ENCODE peak calls at places on chromosomes 2 and 18, in six cellular contexts. K, D, T, F, V and R are unnamed samples. For H3K9me2, the result is how much of the 10 kb centered on the place peaks cover.

GRCh38 chr18:31070206-31070605 is 27.7 kb upstream of the DSC3 start:
- DNase-seq in K (no peak), D (no peak), T (no peak), F (no peak), V (no peak), R (no peak)

GRCh38 chr2:241817126-241817820 is 8.3 kb downstream of the NEU4 start:
- DNase-seq in K (no peak), D (no peak), T (no peak), F (no peak), V (no peak), R (no peak)

GRCh38 chr18:76390452-76391035 is 104.5 kb downstream of the ZNF516 start:
- DNase-seq in K (no peak), D (no peak), T (no peak), F (no peak), V (no peak), R (no peak)

GRCh38 chr2:148027822-148028221 is 6.9 kb downstream of the MBD5 start:
- DNase-seq in K (no peak), D (no peak), T (no peak), F (no peak), V (no peak), R (no peak)

GRCh38 chr2:164780611-164781167 is 60.9 kb downstream of the COBLL1 start:
- DNase-seq in K (no peak), D (no peak), T (no peak), F (no peak), V (no peak), R (no peak)

GRCh38 chr2:196309646-196310045 is 138.3 kb upstream of the STK17B start:
- DNase-seq in K (no peak), D (no peak), T (no peak), F (no peak), V (no peak), R (no peak)

GRCh38 chr18:12606592-12607315 is 51.2 kb downstream of the SPIRE1 start:
- DNase-seq in K (no peak), D (no peak), T (peak), F (no peak), V (peak), R (no peak)

GRCh38 chr2:229686122-229686919 is 28.0 kb downstream of the DNER start:
- DNase-seq in K (no peak), D (no peak), T (no peak), F (peak), V (no peak), R (no peak)

GRCh38 chr2:99622578-99622977 is 132.8 kb upstream of the REV1 start:
- DNase-seq in K (no peak), D (no peak), T (no peak), F (no peak), V (no peak), R (no peak)

GRCh38 chr2:124131271-124131670 is 106.2 kb downstream of the CNTNAP5 start:
- DNase-seq in K (no peak), D (no peak), T (no peak), F (no peak), V (no peak), R (no peak)

GRCh38 chr2:47094519-47095155 is 60.5 kb downstream of the STPG4 start:
- DNase-seq in K (no peak), D (no peak), T (no peak), F (peak), V (no peak), R (no peak)

GRCh38 chr18:68555935-68556334 is 159.0 kb downstream of the TMX3 start:
- DNase-seq in K (no peak), D (no peak), T (no peak), F (no peak), V (no peak), R (no peak)

GRCh38 chr2:121446647-121447241 is 83.9 kb upstream of the RNU4ATAC start:
- DNase-seq in K (no peak), D (no peak), T (no peak), F (no peak), V (no peak), R (no peak)

GRCh38 chr2:176137883-176138282 is 8.4 kb downstream of the HOXD8 start:
- DNase-seq in K (no peak), D (no peak), T (no peak), F (no peak), V (no peak), R (no peak)

GRCh38 chr2:23791030-23791429 is 135.9 kb downstream of the ATAD2B start:
- DNase-seq in K (no peak), D (no peak), T (no peak), F (no peak), V (peak), R (no peak)

GRCh38 chr2:234458466-234458865 is 38.4 kb downstream of the ARL4C start:
- DNase-seq in K (no peak), D (no peak), T (no peak), F (no peak), V (no peak), R (no peak)

GRCh38 chr2:216139884-216140283 is 30.7 kb downstream of the XRCC5 start:
- DNase-seq in K (peak), D (peak), T (peak), F (peak), V (peak), R (peak)

GRCh38 chr18:62183578-62184195 is 3.2 kb downstream of the PIGN start:
- DNase-seq in K (peak), D (peak), T (peak), F (peak), V (peak), R (peak)

GRCh38 chr18:48803518-48803917 is 147.2 kb downstream of the SMAD7 start:
- DNase-seq in K (no peak), D (no peak), T (no peak), F (no peak), V (no peak), R (no peak)

GRCh38 chr18:48801728-48802542 is 148.8 kb downstream of the SMAD7 start:
- DNase-seq in K (no peak), D (no peak), T (no peak), F (no peak), V (peak), R (no peak)

GRCh38 chr18:48800877-48801727 is 149.7 kb downstream of the SMAD7 start:
- DNase-seq in K (no peak), D (no peak), T (no peak), F (no peak), V (no peak), R (peak)

GRCh38 chr18:48803951-48804855 is 146.6 kb downstream of the SMAD7 start:
- DNase-seq in K (no peak), D (no peak), T (no peak), F (no peak), V (no peak), R (no peak)

DNA sequence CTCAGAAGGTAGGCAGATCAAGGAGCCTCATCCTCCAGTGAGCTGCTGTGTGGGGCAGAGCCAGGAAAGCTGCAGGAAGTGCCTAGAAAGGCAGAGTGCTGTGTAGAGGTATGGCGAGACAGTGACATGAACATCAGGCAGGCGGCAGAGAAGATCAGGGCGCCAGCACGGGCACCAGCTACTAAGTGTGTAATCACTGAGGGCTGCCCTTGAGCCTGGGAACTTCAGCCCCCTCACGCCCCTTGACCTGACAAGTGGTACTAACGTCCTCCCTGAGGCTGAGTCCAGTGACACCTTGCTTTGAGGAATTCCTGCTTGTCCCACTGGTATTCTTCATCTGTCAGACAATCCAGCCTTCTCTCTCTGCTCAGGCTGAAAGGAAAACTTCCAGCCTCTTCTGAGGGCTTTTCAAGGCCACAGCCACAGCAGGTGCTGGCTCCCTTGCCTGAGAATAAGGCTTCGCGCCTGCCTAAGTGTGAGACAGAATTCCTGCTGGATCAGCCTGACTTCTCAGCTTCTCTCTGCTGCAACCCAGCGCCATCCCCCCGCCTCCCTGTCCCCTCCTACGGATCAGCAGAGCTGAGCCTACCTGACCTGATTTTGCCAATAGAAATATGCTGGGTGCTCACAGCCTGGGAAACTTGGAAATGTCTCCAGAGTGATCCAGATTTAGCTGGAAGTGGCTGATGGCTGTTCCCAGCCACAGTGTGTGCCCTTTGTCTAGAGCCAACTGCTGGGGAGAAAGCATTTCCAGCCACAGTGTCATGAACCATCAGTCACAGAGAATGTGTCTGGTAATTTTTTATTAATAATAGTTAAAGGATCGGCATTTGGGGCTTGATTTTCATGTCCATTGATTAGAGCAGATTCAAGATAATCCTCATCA is 148.0 kb downstream of the SMAD7 start:
- DNase-seq in K (no peak), D (no peak), T (no peak), F (no peak), V (peak), R (no peak)
- H3K9me2 ChIP-seq in K (under half), D (under half), T (under half), F (under half), V (under half), R (under half)

GRCh38 chr2:191112448-191112901 is 38.3 kb downstream of the STAT4 start:
- DNase-seq in K (no peak), D (no peak), T (no peak), F (no peak), V (no peak), R (no peak)

GRCh38 chr2:191115391-191115790 is 35.4 kb downstream of the STAT4 start:
- DNase-seq in K (no peak), D (no peak), T (no peak), F (no peak), V (no peak), R (no peak)

GRCh38 chr2:191115801-191116200 is 35.0 kb downstream of the STAT4 start:
- DNase-seq in K (no peak), D (no peak), T (no peak), F (no peak), V (no peak), R (no peak)

GRCh38 chr2:191113761-191114160 is 37.0 kb downstream of the STAT4 start:
- DNase-seq in K (no peak), D (no peak), T (no peak), F (no peak), V (no peak), R (no peak)

DNA sequence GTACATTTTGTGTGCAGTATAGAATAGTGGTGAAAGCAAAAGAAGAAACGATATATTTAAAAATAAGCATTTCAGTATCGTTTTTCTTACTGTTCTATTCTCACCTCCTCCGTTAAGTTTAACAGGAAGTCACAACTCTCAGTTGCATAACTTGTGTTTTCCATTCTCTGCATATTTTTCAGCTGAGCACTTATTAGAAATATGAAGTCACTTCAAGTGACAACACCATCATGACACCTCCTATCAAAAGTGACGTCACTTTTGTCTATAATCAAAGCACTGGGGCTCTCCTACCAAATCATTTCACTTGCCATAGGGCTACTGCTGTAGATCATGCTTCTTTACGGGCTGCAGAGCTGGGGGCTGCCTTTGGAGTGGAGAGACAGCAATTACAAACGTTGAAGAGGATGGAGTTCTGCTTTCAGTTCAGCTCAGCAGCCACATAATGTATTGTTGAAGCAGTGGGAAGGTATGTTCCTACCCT is 36.3 kb downstream of the STAT4 start:
- DNase-seq in K (no peak), D (no peak), T (no peak), F (no peak), V (no peak), R (peak)
- H3K9me2 ChIP-seq in K (under half), D (under half), T (under half), F (under half), V (under half), R (under half)

GRCh38 chr18:3508576-3509559 is 58.9 kb downstream of the TGIF1 start:
- DNase-seq in K (no peak), D (peak), T (no peak), F (no peak), V (no peak), R (no peak)
- H3K9me2 ChIP-seq in K (under half), D (under half), T (under half), F (under half), V (under half), R (under half)

GRCh38 chr18:70385474-70385873 is 96.6 kb downstream of the SOCS6 start:
- DNase-seq in K (no peak), D (no peak), T (no peak), F (no peak), V (no peak), R (no peak)
- H3K9me2 ChIP-seq in K (under half), D (under half), T (under half), F (under half), V (under half), R (under half)

GRCh38 chr2:200757414-200757813 is 54.3 kb upstream of the BZW1 start:
- DNase-seq in K (no peak), D (no peak), T (no peak), F (no peak), V (no peak), R (no peak)
- H3K9me2 ChIP-seq in K (under half), D (under half), T (under half), F (under half), V (under half), R (under half)

DNA sequence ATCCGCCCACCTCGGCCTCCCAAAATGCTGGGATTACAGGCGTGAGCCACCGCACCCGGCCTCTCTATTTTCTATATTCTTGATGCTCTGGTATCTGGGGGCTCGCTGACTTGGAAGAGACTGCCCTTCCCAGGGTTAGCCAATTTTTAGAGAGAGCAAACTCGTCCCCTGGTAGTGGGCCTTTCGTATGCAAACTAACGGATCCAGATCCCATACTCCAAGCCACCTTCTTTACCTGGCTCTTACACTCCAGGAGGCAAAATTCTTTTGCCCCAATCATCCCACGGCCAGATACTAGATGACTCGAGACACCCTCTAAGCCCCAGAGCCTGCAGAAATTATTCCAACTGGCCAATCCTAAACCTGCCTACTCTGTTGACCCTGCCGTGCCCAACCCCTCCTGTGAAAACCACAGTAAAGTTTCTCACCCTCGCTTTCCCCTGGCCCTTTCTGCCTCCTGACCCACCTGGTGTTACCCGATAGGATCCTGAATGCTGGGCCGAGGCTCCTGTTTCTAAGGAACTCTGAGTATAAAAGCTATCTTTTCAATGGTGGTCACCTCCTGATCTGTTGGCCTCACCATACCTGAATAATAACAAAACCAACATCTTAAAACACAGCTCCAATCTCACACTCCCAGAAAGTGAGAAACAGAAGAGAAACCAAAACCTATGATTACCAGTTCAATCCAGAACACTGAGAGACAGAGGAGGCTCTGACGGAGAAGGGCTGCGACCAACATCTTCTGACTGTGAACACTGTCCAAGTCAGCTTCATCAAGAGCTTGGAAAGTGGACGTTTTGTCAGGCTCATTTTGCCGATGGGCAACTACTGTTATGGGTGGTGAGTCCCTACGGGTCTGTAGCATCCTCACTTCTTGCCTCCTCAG is 57.6 kb upstream of the ZNF532 start:
- DNase-seq in K (no peak), D (no peak), T (no peak), F (no peak), V (no peak), R (peak)
- H3K9me2 ChIP-seq in K (under half), D (under half), T (under half), F (under half), V (under half), R (under half)

GRCh38 chr2:151857650-151858049 is 29.4 kb upstream of the ARL5A start:
- DNase-seq in K (no peak), D (no peak), T (no peak), F (no peak), V (no peak), R (no peak)
- H3K9me2 ChIP-seq in K (under half), D (under half), T (under half), F (under half), V (under half), R (under half)

DNA sequence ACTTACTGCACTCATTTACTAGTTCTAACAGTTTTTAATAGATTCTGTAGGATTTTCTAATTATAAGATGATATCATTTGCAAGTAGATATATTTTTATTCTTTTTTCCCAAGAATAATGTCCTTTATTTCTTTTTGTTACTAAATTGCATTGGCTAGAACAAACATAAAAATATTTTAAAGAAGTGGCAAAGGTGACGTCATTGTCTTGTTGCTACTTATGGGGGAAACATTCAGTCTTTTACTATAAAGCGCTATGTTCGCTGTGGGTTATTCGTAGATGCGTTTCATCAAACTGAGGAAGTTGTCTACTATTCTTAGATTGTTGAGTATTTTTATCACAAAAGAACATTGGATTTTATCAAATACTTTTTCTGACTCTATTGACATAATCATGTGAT is 765.2 kb upstream of the POU3F3 start:
- DNase-seq in K (no peak), D (no peak), T (no peak), F (no peak), V (no peak), R (no peak)
- H3K9me2 ChIP-seq in K (under half), D (under half), T (under half), F (under half), V (under half), R (under half)